ENCODE peak calls at places on chromosomes 5 and 9, in five cellular contexts. N is Kasumi-1; Z is neural progenitor cell; S is stimulated activated CD4-positive, alpha-beta T cell treated with anti-CD3 and anti-CD28 coated beads, Interleukin-15, amount 100 ng/mL, for 1 hour; P is NCI-H1092 treated with DMSO at 0.1 percent for 48 hours. X is an unnamed sample.

GRCh38 chr5:143161893-143162520 is 241.5 kb downstream of the NR3C1 start:
- DNase-seq in P (no peak), N (no peak), Z (no peak), S (no peak), X (no peak)

GRCh38 chr5:143245929-143246561 is 157.4 kb downstream of the NR3C1 start:
- DNase-seq in Z (no peak), N (no peak), P (peak), S (no peak), X (peak)

GRCh38 chr5:66291771-66292170 is 147.7 kb downstream of the SREK1 start:
- DNase-seq in P (no peak), S (no peak), Z (no peak), N (no peak), X (no peak)

GRCh38 chr5:1005904-1006655 is 2.5 kb upstream of the NKD2 start:
- DNase-seq in S (no peak), P (no peak), Z (no peak), N (no peak), X (no peak)

GRCh38 chr5:127088226-127088625 is 14.9 kb upstream of the C5orf63 start:
- DNase-seq in P (no peak), S (no peak), Z (no peak), N (no peak), X (no peak)

GRCh38 chr5:34564706-34565235 is 91.4 kb upstream of the RAI14 start:
- DNase-seq in S (no peak), P (no peak), N (no peak), Z (no peak), X (no peak)

GRCh38 chr5:76514254-76514653 is 108.9 kb downstream of the F2RL2 start:
- DNase-seq in P (no peak), N (no peak), S (no peak), Z (no peak), X (no peak)

GRCh38 chr9:136317695-136318094 is 9.6 kb upstream of the GPSM1 start:
- DNase-seq in S (no peak), Z (no peak), P (no peak), N (no peak), X (no peak)

GRCh38 chr9:17588395-17588794 is 9.5 kb downstream of the SH3GL2 start:
- DNase-seq in Z (no peak), P (no peak), S (no peak), N (no peak), X (no peak)

GRCh38 chr5:108238461-108238860 is 143.4 kb downstream of the FBXL17 start:
- DNase-seq in N (no peak), S (no peak), P (no peak), Z (no peak), X (no peak)

GRCh38 chr9:2267171-2267740 is 252.1 kb downstream of the SMARCA2 start:
- DNase-seq in Z (no peak), P (no peak), N (no peak), S (no peak), X (peak)

GRCh38 chr9:4684820-4685219 is 5.5 kb downstream of the CDC37L1 start:
- DNase-seq in Z (no peak), N (no peak), S (no peak), P (no peak), X (no peak)

GRCh38 chr9:3948826-3949578 is 350.9 kb downstream of the GLIS3 start:
- DNase-seq in S (no peak), N (no peak), P (no peak), Z (no peak), X (peak)

GRCh38 chr5:173775261-173775660 is 112.9 kb upstream of the CPEB4 start:
- DNase-seq in Z (no peak), S (no peak), N (no peak), P (no peak), X (no peak)

X was measured in G401.